ENCODE peak calls at places on chromosomes 6 and 20, in ten cellular contexts. F is stimulated activated CD4-positive, alpha-beta T cell treated with anti-CD3 and anti-CD28 coated beads, Interleukin-1b, Interleukin-23, amount 100 ng/mL, for 1 hour; K is DMS53; L is cardiac muscle cell; S is nephron progenitor cell; O is astrocyte of the spinal cord; E is T-helper 17 cell; H is SHP77 treated with DMSO at 0.1 percent for 48 hours; U is RPMI7951; Q is GM12865. P is an unnamed sample.

GRCh38 chr6:42259286-42259685 is 41.6 kb upstream of the MRPS10 start:
- DNase-seq in F (no peak), K (no peak), L (no peak), S (no peak), O (no peak), E (no peak), H (no peak), U (no peak), Q (no peak), P (no peak)

GRCh38 chr6:117498159-117498558 is 15.7 kb downstream of the DCBLD1 start:
- DNase-seq in F (no peak), K (no peak), L (no peak), S (no peak), O (peak), E (no peak), H (no peak), U (peak), Q (peak), P (peak)

GRCh38 chr6:6008648-6009421 is 2.1 kb upstream of the NRN1 start:
- DNase-seq in F (no peak), K (peak), L (peak), S (peak), O (peak), E (no peak), H (peak), U (peak), Q (peak), P (peak)

GRCh38 chr6:43971776-43972126 is 155.5 kb downstream of the MRPL14 start:
- DNase-seq in F (no peak), K (no peak), L (no peak), S (no peak), O (no peak), E (no peak), H (no peak), U (no peak), Q (no peak), P (no peak)

GRCh38 chr6:44387346-44388134 is at the start of gene CDC5L:
- DNase-seq in F (peak), K (peak), L (peak), S (peak), O (peak), E (peak), H (peak), U (peak), Q (peak), P (peak)

GRCh38 chr6:34901930-34902329 is 12.9 kb downstream of the ANKS1A start:
- DNase-seq in F (no peak), K (no peak), L (no peak), S (no peak), O (peak), E (no peak), H (no peak), U (no peak), Q (no peak), P (no peak)

GRCh38 chr6:142258305-142258704 is 43.5 kb upstream of the ADGRG6 start:
- DNase-seq in F (no peak), K (no peak), L (no peak), S (no peak), O (no peak), E (no peak), H (no peak), U (no peak), Q (no peak), P (no peak)

GRCh38 chr6:89567635-89568390 is 70.7 kb downstream of the LYRM2 start:
- DNase-seq in F (no peak), K (no peak), L (no peak), S (no peak), O (no peak), E (no peak), H (no peak), U (no peak), Q (no peak), P (no peak)

GRCh38 chr6:30684386-30685156 is 1.9 kb downstream of the PPP1R18 start:
- DNase-seq in F (no peak), K (no peak), L (no peak), S (peak), O (peak), E (peak), H (no peak), U (peak), Q (peak), P (peak)

GRCh38 chr6:69059413-69059812 is 424.3 kb downstream of the ADGRB3 start:
- DNase-seq in F (no peak), K (no peak), L (no peak), S (no peak), O (no peak), E (no peak), H (no peak), U (no peak), Q (no peak), P (no peak)

GRCh38 chr6:1499798-1500197 is 109.9 kb upstream of the FOXC1 start:
- DNase-seq in F (no peak), K (no peak), L (no peak), S (no peak), O (no peak), E (no peak), H (no peak), U (no peak), Q (no peak), P (no peak)

GRCh38 chr6:37783831-37784584 is 35.5 kb upstream of the ZFAND3 start:
- DNase-seq in F (no peak), K (peak), L (peak), S (peak), O (peak), E (no peak), H (no peak), U (no peak), Q (no peak), P (peak)

GRCh38 chr6:47690791-47691190 is 7.6 kb upstream of the ADGRF4 start:
- DNase-seq in F (no peak), K (peak), L (peak), S (no peak), O (no peak), E (no peak), H (no peak), U (no peak), Q (no peak), P (no peak)

GRCh38 chr20:63014710-63015109 is 7.9 kb upstream of the BHLHE23 start:
- DNase-seq in F (no peak), K (no peak), L (no peak), S (peak), O (no peak), E (no peak), H (no peak), U (no peak), Q (peak), P (no peak)

GRCh38 chr20:41540916-41541315 is 77.3 kb downstream of the CHD6 start:
- DNase-seq in F (no peak), K (no peak), L (no peak), S (no peak), O (no peak), E (no peak), H (no peak), U (no peak), Q (no peak), P (no peak)

GRCh38 chr6:152270301-152270925 is 366.7 kb downstream of the SYNE1 start:
- DNase-seq in F (no peak), K (no peak), L (no peak), S (no peak), O (peak), E (no peak), H (no peak), U (peak), Q (no peak), P (no peak)

GRCh38 chr6:16633465-16633864 is 127.8 kb downstream of the ATXN1 start:
- DNase-seq in F (no peak), K (no peak), L (no peak), S (no peak), O (no peak), E (no peak), H (no peak), U (no peak), Q (no peak), P (no peak)

GRCh38 chr6:12818324-12818723 is 101.8 kb downstream of the PHACTR1 start:
- DNase-seq in F (no peak), K (no peak), L (no peak), S (no peak), O (no peak), E (no peak), H (no peak), U (no peak), Q (no peak), P (no peak)

GRCh38 chr20:25749667-25750066 is 53.0 kb upstream of the ZNF337 start:
- DNase-seq in F (no peak), K (no peak), L (no peak), S (no peak), O (no peak), E (no peak), H (peak), U (no peak), Q (no peak), P (no peak)

GRCh38 chr20:57514273-57514751 is 10.6 kb downstream of the CTCFL start:
- DNase-seq in F (no peak), K (peak), L (peak), S (peak), O (peak), E (no peak), H (peak), U (peak), Q (peak), P (peak)

GRCh38 chr6:118952683-118953082 is 17.7 kb upstream of the MCM9 start:
- DNase-seq in F (no peak), K (no peak), L (no peak), S (no peak), O (no peak), E (no peak), H (no peak), U (no peak), Q (no peak), P (no peak)

GRCh38 chr6:119147101-119148053 is 68.9 kb upstream of the FAM184A start:
- DNase-seq in F (peak), K (peak), L (no peak), S (no peak), O (peak), E (no peak), H (peak), U (peak), Q (peak), P (peak)

GRCh38 chr6:3226422-3227362 is 761 bp downstream of the TUBB2B start:
- DNase-seq in F (no peak), K (peak), L (peak), S (peak), O (no peak), E (no peak), H (no peak), U (peak), Q (peak), P (no peak)

GRCh38 chr20:61767776-61768494 is 297.7 kb downstream of the TAF4 start:
- DNase-seq in F (no peak), K (no peak), L (no peak), S (no peak), O (no peak), E (no peak), H (no peak), U (no peak), Q (no peak), P (no peak)

GRCh38 chr6:67541591-67541990 is 1093.5 kb upstream of the ADGRB3 start:
- DNase-seq in F (no peak), K (no peak), L (no peak), S (no peak), O (peak), E (no peak), H (no peak), U (no peak), Q (no peak), P (no peak)